ENCODE peak calls at places on chromosomes 6 and 20, in six cellular contexts. Z, V, J, W, F and C are unnamed samples.

GRCh38 chr20:59221881-59222238 is 58.2 kb downstream of the ZNF831 start:
- DNase-seq in F (peak), Z (no peak), J (no peak), W (no peak), V (no peak), C (no peak)

GRCh38 chr6:71250050-71250689 is 38.4 kb upstream of the OGFRL1 start:
- DNase-seq in F (peak), J (no peak), Z (no peak), V (no peak), W (no peak), C (no peak)

GRCh38 chr6:107977283-107977682 is 19.3 kb upstream of the SEC63 start:
- DNase-seq in J (no peak), W (no peak), F (peak), Z (no peak), V (no peak), C (no peak)

GRCh38 chr6:4603856-4604369 is 172.3 kb upstream of the CDYL start:
- DNase-seq in J (no peak), F (no peak), V (no peak), Z (no peak), W (no peak), C (no peak)

GRCh38 chr6:24907959-24908358 is 27.8 kb downstream of the RIPOR2 start:
- DNase-seq in Z (no peak), J (no peak), F (no peak), V (no peak), W (no peak), C (no peak)

GRCh38 chr6:168353041-168353440 is 33.5 kb upstream of the DACT2 start:
- DNase-seq in J (no peak), F (no peak), V (no peak), Z (no peak), W (no peak), C (no peak)

GRCh38 chr20:49272654-49273053 is 5.2 kb downstream of the ZNFX1 start:
- DNase-seq in W (no peak), V (no peak), F (no peak), J (no peak), Z (no peak), C (no peak)

GRCh38 chr6:37207903-37208456 is 38.0 kb downstream of the PIM1 start:
- DNase-seq in Z (peak), V (peak), J (peak), W (peak), F (peak), C (peak)

GRCh38 chr6:166852484-166852975 is 103.8 kb downstream of the RNASET2 start:
- DNase-seq in Z (no peak), F (no peak), J (no peak), W (no peak), V (no peak), C (no peak)

GRCh38 chr6:39892490-39893129 is 41.7 kb downstream of the MOCS1 start:
- DNase-seq in J (peak), Z (peak), F (peak), V (peak), W (peak), C (no peak)

GRCh38 chr6:11527274-11527870 is 10.2 kb upstream of the TMEM170B start:
- DNase-seq in V (no peak), W (no peak), F (no peak), Z (no peak), J (no peak), C (no peak)

GRCh38 chr6:9496837-9497236 is 918.0 kb downstream of the TFAP2A start:
- DNase-seq in W (no peak), V (no peak), Z (no peak), F (no peak), J (no peak), C (no peak)

GRCh38 chr6:47414517-47415167 is 62.9 kb upstream of the CD2AP start:
- DNase-seq in W (no peak), V (no peak), Z (no peak), J (no peak), F (peak), C (no peak)

GRCh38 chr6:158057213-158057987 is 75.7 kb downstream of the SYNJ2 start:
- DNase-seq in J (no peak), F (peak), V (no peak), W (no peak), Z (no peak), C (no peak)

GRCh38 chr6:1746919-1747460 is 137.3 kb downstream of the FOXC1 start:
- DNase-seq in F (no peak), W (no peak), V (no peak), J (no peak), Z (no peak), C (no peak)

GRCh38 chr6:4225207-4225872 is 90.0 kb upstream of the ECI2 start:
- DNase-seq in F (no peak), J (no peak), W (no peak), Z (no peak), V (no peak), C (no peak)

GRCh38 chr20:40961686-40962640 is 66.7 kb upstream of the TOP1 start:
- DNase-seq in J (no peak), W (no peak), V (no peak), Z (no peak), F (no peak), C (no peak)

GRCh38 chr20:25512709-25513108 is 72.6 kb downstream of the NINL start:
- DNase-seq in Z (no peak), W (no peak), V (no peak), F (no peak), J (no peak), C (no peak)

GRCh38 chr6:127570739-127571389 is 6.1 kb upstream of the C6orf58 start:
- DNase-seq in V (no peak), F (peak), Z (no peak), J (no peak), W (no peak), C (no peak)

GRCh38 chr6:40112350-40112749 is 178.1 kb upstream of the MOCS1 start:
- DNase-seq in J (no peak), V (no peak), F (no peak), W (no peak), Z (no peak), C (no peak)

GRCh38 chr6:67615796-67616195 is 1019.3 kb upstream of the ADGRB3 start:
- DNase-seq in Z (no peak), J (no peak), V (no peak), W (no peak), F (no peak), C (no peak)

GRCh38 chr6:32369678-32370077 is 2.0 kb downstream of the TSBP1 start:
- DNase-seq in F (peak), W (no peak), J (no peak), Z (no peak), V (no peak), C (no peak)

GRCh38 chr6:170043881-170044790 is 246.7 kb downstream of the DLL1 start:
- DNase-seq in W (no peak), J (no peak), F (no peak), V (no peak), Z (peak), C (peak)

GRCh38 chr20:46688151-46689081 is 828 bp downstream of the TP53RK start:
- DNase-seq in Z (no peak), V (no peak), W (no peak), F (peak), J (no peak), C (no peak)

GRCh38 chr6:52243282-52243893 is 912 bp downstream of the IL17F start:
- DNase-seq in J (no peak), Z (no peak), F (peak), V (no peak), W (no peak), C (no peak)

GRCh38 chr6:100475554-100476325 is 11.0 kb upstream of the SIM1 start:
- DNase-seq in F (no peak), W (no peak), V (no peak), Z (no peak), J (no peak), C (no peak)

GRCh38 chr20:20887593-20888272 is 175.3 kb upstream of the RALGAPA2 start:
- DNase-seq in Z (no peak), F (no peak), J (no peak), W (no peak), V (no peak), C (no peak)

GRCh38 chr20:58699246-58700107 is 6.9 kb downstream of the NPEPL1 start:
- DNase-seq in Z (no peak), W (no peak), F (no peak), J (peak), V (peak), C (peak)

GRCh38 chr6:1424306-1424927 is 35.0 kb downstream of the FOXF2 start:
- DNase-seq in F (peak), V (peak), W (no peak), Z (peak), J (no peak), C (no peak)

GRCh38 chr6:85450578-85450884 is 648 bp downstream of the NT5E start:
- DNase-seq in J (no peak), Z (no peak), W (no peak), V (no peak), F (no peak), C (no peak)

GRCh38 chr6:85452441-85452881 is 2.6 kb downstream of the NT5E start:
- DNase-seq in F (peak), V (no peak), W (no peak), J (no peak), Z (no peak), C (no peak)

GRCh38 chr6:85449388-85449817 is 480 bp upstream of the NT5E start:
- DNase-seq in Z (no peak), V (peak), F (peak), W (no peak), J (peak), C (peak)

GRCh38 chr6:85451586-85452306 is 1.9 kb downstream of the NT5E start:
- DNase-seq in F (peak), W (no peak), V (no peak), J (no peak), Z (no peak), C (no peak)

GRCh38 chr6:85449818-85450577 is at the start of gene NT5E:
- DNase-seq in W (peak), V (peak), F (peak), J (peak), Z (peak), C (peak)
- TF ChIP-seq POLR2A in W (no peak), V (no peak), F (peak), J (peak), Z (peak), C (no peak)

DNA sequence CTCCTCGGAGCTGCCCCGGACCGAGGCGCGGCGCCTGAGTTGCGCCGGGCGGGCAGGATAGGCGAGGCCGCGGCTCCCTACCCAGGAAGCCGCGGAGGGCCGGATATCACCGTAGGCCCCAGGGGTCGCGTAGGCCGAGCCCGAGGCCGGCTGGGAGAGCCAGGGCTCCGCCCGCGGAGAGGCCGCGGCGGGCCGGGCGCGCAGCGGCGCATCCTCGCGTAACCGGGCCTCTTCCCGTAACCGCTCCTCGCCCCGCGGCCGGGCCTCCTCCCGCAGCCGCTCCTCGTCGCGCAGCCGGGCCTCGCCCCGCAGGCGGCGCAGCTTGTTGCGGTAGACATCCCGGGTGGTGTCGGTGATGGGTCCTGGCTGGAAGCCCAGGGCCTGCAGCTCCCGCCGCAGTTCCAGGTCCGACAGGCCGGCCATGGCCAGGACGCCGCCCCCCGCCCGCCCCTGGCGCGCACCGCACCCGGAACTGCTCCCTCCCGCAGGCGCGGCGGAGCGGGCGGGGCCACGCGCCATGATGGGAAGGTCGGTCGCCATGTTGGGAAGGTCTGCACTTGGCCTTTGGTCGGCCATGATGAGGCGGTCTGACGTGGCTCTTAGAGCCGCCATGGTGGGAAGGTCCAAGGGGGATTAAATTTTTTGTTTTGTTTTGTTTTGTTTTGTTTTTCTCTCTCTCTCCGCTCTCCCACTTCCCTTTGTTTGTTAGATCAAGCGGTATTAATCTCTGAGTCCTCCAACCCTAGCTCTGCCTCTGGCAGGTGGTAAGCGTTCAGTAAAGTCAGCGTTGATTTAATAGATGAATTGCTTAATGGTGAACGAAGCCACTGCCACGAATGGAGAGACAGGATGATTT is at the start of gene LEMD2:
- DNase-seq in V (peak), J (peak), F (peak), W (peak), Z (peak), C (peak)
- TF ChIP-seq POLR2A in V (no peak), J (peak), F (peak), W (peak), Z (peak), C (peak)

GRCh38 chr6:120951258-120951657 is 383.0 kb downstream of the TBC1D32 start:
- DNase-seq in J (no peak), V (no peak), W (no peak), F (no peak), Z (no peak), C (no peak)
- TF ChIP-seq POLR2A in J (no peak), V (no peak), W (no peak), F (no peak), Z (no peak), C (no peak)

GRCh38 chr6:3023663-3024483 is 24.2 kb downstream of the NQO2 start:
- DNase-seq in J (peak), Z (peak), V (peak), F (peak), W (peak), C (peak)
- TF ChIP-seq POLR2A in J (peak), Z (peak), V (no peak), F (no peak), W (peak), C (peak)

DNA sequence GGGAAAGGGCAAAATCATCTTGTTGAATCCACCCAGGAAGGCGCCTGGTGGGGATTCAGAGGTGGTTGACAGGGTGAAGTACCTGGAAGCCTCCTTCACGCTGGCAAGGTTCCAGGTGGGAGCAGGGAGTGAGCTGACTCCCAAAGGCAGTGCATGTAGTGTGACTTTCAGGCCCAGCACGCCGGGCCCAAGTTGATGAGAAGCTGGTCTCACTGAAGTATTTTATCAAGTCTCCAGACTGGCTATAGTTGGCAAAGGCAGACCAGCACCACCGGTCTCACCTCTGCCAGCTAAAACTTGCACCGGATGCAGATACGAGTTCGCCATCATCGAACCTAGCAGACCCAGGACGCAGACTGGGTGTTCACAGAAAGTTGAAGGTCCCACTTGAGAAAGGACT is 16.5 kb downstream of the PPP1R10 start:
- DNase-seq in W (no peak), F (no peak), Z (peak), J (no peak), V (peak), C (no peak)
- TF ChIP-seq POLR2A in W (no peak), F (peak), Z (no peak), J (no peak), V (no peak), C (no peak)

GRCh38 chr6:3063733-3064700 is 4.3 kb upstream of the RIPK1 start:
- DNase-seq in Z (peak), W (peak), F (peak), V (peak), J (peak), C (peak)
- TF ChIP-seq POLR2A in Z (peak), W (peak), F (no peak), V (peak), J (peak), C (peak)